ENCODE peak calls at places on chromosomes 5 and 9, in seven cellular contexts. One of them, this sample, is unnamed.

GRCh38 chr5:35835796-35836742 is 20.6 kb upstream of the IL7R start:
- DNase-seq in IMR-90: no peak
- DNase-seq in aorta: no peak
- DNase-seq in heart left ventricle: no peak
- DNase-seq in heart right ventricle: no peak
- DNase-seq in psoas muscle: no peak
- DNase-seq in spleen: no peak
- DNase-seq in this sample: no peak

GRCh38 chr9:35940474-35941467 is 17.2 kb downstream of the OR2S2 start:
- DNase-seq in heart right ventricle: no peak
- DNase-seq in heart left ventricle: no peak
- DNase-seq in spleen: no peak
- DNase-seq in aorta: no peak
- DNase-seq in psoas muscle: no peak
- DNase-seq in IMR-90: no peak
- DNase-seq in this sample: no peak

GRCh38 chr9:125700791-125701190 is 6.2 kb downstream of the MAPKAP1 start:
- DNase-seq in aorta: no peak
- DNase-seq in psoas muscle: no peak
- DNase-seq in heart left ventricle: no peak
- DNase-seq in heart right ventricle: no peak
- DNase-seq in spleen: no peak
- DNase-seq in IMR-90: peak; percentile 10
- DNase-seq in this sample: no peak

GRCh38 chr5:73861313-73861978 is 235.4 kb downstream of the ARHGEF28 start:
- DNase-seq in spleen: no peak
- DNase-seq in aorta: no peak
- DNase-seq in psoas muscle: no peak
- DNase-seq in heart left ventricle: no peak
- DNase-seq in IMR-90: no peak
- DNase-seq in heart right ventricle: no peak
- DNase-seq in this sample: no peak

GRCh38 chr5:112381521-112381920 is 37.6 kb downstream of the EPB41L4A start:
- DNase-seq in heart left ventricle: no peak
- DNase-seq in psoas muscle: no peak
- DNase-seq in aorta: no peak
- DNase-seq in spleen: no peak
- DNase-seq in IMR-90: no peak
- DNase-seq in heart right ventricle: no peak
- DNase-seq in this sample: no peak

GRCh38 chr9:31519424-31519823 is 865.0 kb upstream of the ACO1 start:
- DNase-seq in heart left ventricle: no peak
- DNase-seq in spleen: no peak
- DNase-seq in heart right ventricle: no peak
- DNase-seq in psoas muscle: no peak
- DNase-seq in aorta: no peak
- DNase-seq in IMR-90: no peak
- DNase-seq in this sample: no peak

GRCh38 chr9:82961504-82962125 is 101.3 kb downstream of the RASEF start:
- DNase-seq in spleen: peak; percentile 75
- DNase-seq in heart right ventricle: peak; percentile 24
- DNase-seq in aorta: peak; percentile 66
- DNase-seq in psoas muscle: peak; percentile 61
- DNase-seq in heart left ventricle: no peak
- DNase-seq in IMR-90: peak; percentile 70
- DNase-seq in this sample: peak; percentile 70

GRCh38 chr5:154456540-154456939 is 10.7 kb downstream of the SAP30L start:
- DNase-seq in heart right ventricle: no peak
- DNase-seq in spleen: no peak
- DNase-seq in heart left ventricle: no peak
- DNase-seq in psoas muscle: no peak
- DNase-seq in IMR-90: no peak
- DNase-seq in aorta: no peak
- DNase-seq in this sample: no peak

GRCh38 chr5:84487963-84488362 is 103.3 kb upstream of the EDIL3 start:
- DNase-seq in heart left ventricle: no peak
- DNase-seq in psoas muscle: no peak
- DNase-seq in IMR-90: peak; percentile 98
- DNase-seq in spleen: no peak
- DNase-seq in aorta: peak; percentile 44
- DNase-seq in heart right ventricle: no peak
- DNase-seq in this sample: no peak

GRCh38 chr5:80990971-80991370 is 30.8 kb downstream of the RASGRF2 start:
- DNase-seq in heart left ventricle: no peak
- DNase-seq in psoas muscle: no peak
- DNase-seq in heart right ventricle: no peak
- DNase-seq in spleen: no peak
- DNase-seq in IMR-90: no peak
- DNase-seq in aorta: no peak
- DNase-seq in this sample: peak; percentile 77

GRCh38 chr5:180127682-180128670 is 56.4 kb upstream of the RNF130 start:
- DNase-seq in aorta: no peak
- DNase-seq in spleen: peak; percentile 63
- DNase-seq in heart left ventricle: peak; percentile 52
- DNase-seq in heart right ventricle: no peak
- DNase-seq in IMR-90: no peak
- DNase-seq in psoas muscle: peak; percentile 46
- DNase-seq in this sample: peak; percentile 66

GRCh38 chr5:59790399-59791130 is 103.0 kb downstream of the PDE4D start:
- DNase-seq in heart left ventricle: no peak
- DNase-seq in psoas muscle: no peak
- DNase-seq in heart right ventricle: no peak
- DNase-seq in IMR-90: no peak
- DNase-seq in spleen: no peak
- DNase-seq in aorta: no peak
- DNase-seq in this sample: no peak

GRCh38 chr5:43145071-43145470 is 24.4 kb downstream of the ZNF131 start:
- DNase-seq in IMR-90: no peak
- DNase-seq in aorta: no peak
- DNase-seq in heart right ventricle: no peak
- DNase-seq in heart left ventricle: no peak
- DNase-seq in spleen: no peak
- DNase-seq in psoas muscle: no peak
- DNase-seq in this sample: no peak

GRCh38 chr9:37555786-37556185 is 20.4 kb downstream of the FBXO10 start:
- DNase-seq in aorta: no peak
- DNase-seq in heart left ventricle: no peak
- DNase-seq in psoas muscle: no peak
- DNase-seq in spleen: no peak
- DNase-seq in IMR-90: peak; percentile 68
- DNase-seq in heart right ventricle: no peak
- DNase-seq in this sample: no peak

GRCh38 chr5:852431-853401 is 1.9 kb upstream of the ZDHHC11 start:
- DNase-seq in heart right ventricle: peak; percentile 9
- DNase-seq in spleen: peak; percentile 41
- DNase-seq in heart left ventricle: peak; percentile 48
- DNase-seq in IMR-90: no peak
- DNase-seq in aorta: peak; percentile 37
- DNase-seq in psoas muscle: peak; percentile 37
- DNase-seq in this sample: peak; percentile 70

GRCh38 chr5:87300744-87301143 is 33.1 kb downstream of the RASA1 start:
- DNase-seq in heart left ventricle: no peak
- DNase-seq in aorta: peak; percentile 51
- DNase-seq in heart right ventricle: no peak
- DNase-seq in psoas muscle: no peak
- DNase-seq in spleen: no peak
- DNase-seq in IMR-90: peak; percentile 94
- DNase-seq in this sample: peak; percentile 78

GRCh38 chr5:140073296-140073695 is 30.2 kb upstream of the NRG2 start:
- DNase-seq in aorta: no peak
- DNase-seq in psoas muscle: no peak
- DNase-seq in heart left ventricle: no peak
- DNase-seq in IMR-90: peak; percentile 17
- DNase-seq in heart right ventricle: no peak
- DNase-seq in spleen: no peak
- DNase-seq in this sample: no peak

GRCh38 chr5:95392593-95393182 is 1.5 kb downstream of the FAM81B start:
- DNase-seq in IMR-90: no peak
- DNase-seq in heart right ventricle: no peak
- DNase-seq in aorta: no peak
- DNase-seq in heart left ventricle: no peak
- DNase-seq in spleen: no peak
- DNase-seq in psoas muscle: no peak
- DNase-seq in this sample: no peak

GRCh38 chr5:149181702-149182101 is 40.4 kb downstream of the ABLIM3 start:
- DNase-seq in heart left ventricle: no peak
- DNase-seq in IMR-90: peak; percentile 67
- DNase-seq in psoas muscle: no peak
- DNase-seq in spleen: no peak
- DNase-seq in aorta: no peak
- DNase-seq in heart right ventricle: no peak
- DNase-seq in this sample: no peak
- H3K27me3 ChIP-seq in heart left ventricle: no peaks in the 10 kb centered on the region
- H3K27me3 ChIP-seq in IMR-90: no peaks in the 10 kb centered on the region
- H3K27me3 ChIP-seq in psoas muscle: no peaks in the 10 kb centered on the region
- H3K27me3 ChIP-seq in spleen: no peaks in the 10 kb centered on the region
- H3K27me3 ChIP-seq in aorta: no peaks in the 10 kb centered on the region
- H3K27me3 ChIP-seq in heart right ventricle: no peaks in the 10 kb centered on the region
- H3K27me3 ChIP-seq in this sample: no peaks in the 10 kb centered on the region

DNA sequence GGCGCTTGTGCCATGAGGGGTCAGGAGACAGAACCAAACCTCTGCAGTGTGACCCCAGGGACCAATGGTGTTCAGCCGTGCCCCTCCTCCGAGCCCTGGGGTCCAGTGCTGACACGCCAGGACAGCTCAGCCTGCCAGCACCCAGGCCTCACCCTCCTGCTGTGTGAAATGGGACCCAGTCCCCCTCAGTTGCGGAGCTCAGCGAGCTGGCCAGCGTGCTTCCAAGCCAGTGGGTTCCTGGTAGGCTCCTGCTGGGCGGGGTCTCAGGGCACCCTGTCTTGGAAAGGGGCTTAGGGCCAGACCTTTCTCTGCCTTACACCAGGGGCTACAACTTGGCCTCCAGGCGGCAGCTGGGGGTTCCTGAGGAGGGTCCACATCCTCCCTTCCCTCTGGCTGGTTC is 4.4 kb downstream of the RNF44 start:
- DNase-seq in IMR-90: no peak
- DNase-seq in spleen: peak; percentile 85
- DNase-seq in heart left ventricle: no peak
- DNase-seq in heart right ventricle: no peak
- DNase-seq in psoas muscle: no peak
- DNase-seq in aorta: no peak
- DNase-seq in this sample: no peak
- H3K4me1 ChIP-seq in IMR-90: peaks cover 24% of the 10 kb centered on the region
- H3K4me1 ChIP-seq in spleen: peaks cover 86% of the 10 kb centered on the region
- H3K4me1 ChIP-seq in heart left ventricle: peaks cover 68% of the 10 kb centered on the region
- H3K4me1 ChIP-seq in heart right ventricle: peaks cover 55% of the 10 kb centered on the region
- H3K4me1 ChIP-seq in psoas muscle: peaks cover 27% of the 10 kb centered on the region
- H3K4me1 ChIP-seq in aorta: no peaks in the 10 kb centered on the region
- H3K4me1 ChIP-seq in this sample: peaks cover 22% of the 10 kb centered on the region

GRCh38 chr5:82205005-82205404 is 73.1 kb downstream of the RPS23 start:
- DNase-seq in heart right ventricle: no peak
- DNase-seq in psoas muscle: no peak
- DNase-seq in spleen: no peak
- DNase-seq in IMR-90: no peak
- DNase-seq in heart left ventricle: no peak
- DNase-seq in aorta: no peak
- DNase-seq in this sample: no peak
- H3K27ac ChIP-seq in heart right ventricle: no peak overlapping the region
- H3K27ac ChIP-seq in psoas muscle: no peak overlapping the region
- H3K27ac ChIP-seq in spleen: no peak overlapping the region
- H3K27ac ChIP-seq in IMR-90: no peak overlapping the region
- H3K27ac ChIP-seq in heart left ventricle: no peak overlapping the region
- H3K27ac ChIP-seq in aorta: no peak overlapping the region
- H3K27ac ChIP-seq in this sample: no peak overlapping the region

DNA sequence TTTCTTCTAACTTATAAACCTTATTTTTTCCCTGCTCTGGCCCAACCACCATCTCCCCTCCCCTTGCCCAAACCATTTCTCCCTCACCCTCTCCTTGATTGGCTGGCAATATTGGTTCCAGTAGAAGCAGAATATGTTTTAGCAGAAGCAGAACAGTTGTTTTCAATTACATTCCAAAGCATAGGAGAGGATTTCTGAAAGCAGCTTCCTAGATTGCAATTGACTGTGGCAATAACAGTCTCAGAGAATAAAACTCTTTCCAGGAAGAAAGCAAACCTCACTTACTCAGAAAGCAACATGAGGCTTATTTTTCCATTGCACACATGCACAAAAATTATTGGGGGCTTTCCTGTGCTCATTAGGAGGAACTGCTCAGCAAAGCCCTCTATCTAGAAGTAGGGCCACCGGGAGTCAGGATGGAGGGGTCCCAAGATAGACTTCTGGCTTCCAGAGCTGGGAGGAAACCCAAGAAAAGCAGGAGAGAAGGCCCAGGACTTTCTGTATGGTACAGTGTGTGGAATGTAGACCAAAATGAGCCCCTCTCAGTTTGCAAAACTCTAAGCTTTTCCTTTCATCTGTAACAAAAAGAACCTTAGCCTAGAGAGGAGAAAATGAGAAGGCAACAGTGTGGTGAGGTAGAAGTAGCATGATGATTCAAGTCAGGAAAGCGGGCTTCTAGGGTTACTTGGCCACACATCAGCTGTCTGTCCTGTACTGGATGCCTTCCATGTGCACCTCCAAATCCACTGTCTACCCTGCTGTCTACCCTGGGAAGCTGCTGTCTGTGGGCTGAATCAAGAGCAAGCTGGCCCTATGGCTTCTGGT is 191.6 kb downstream of the ESM1 start:
- DNase-seq in spleen: no peak
- DNase-seq in psoas muscle: no peak
- DNase-seq in heart right ventricle: no peak
- DNase-seq in heart left ventricle: no peak
- DNase-seq in IMR-90: peak; percentile 34
- DNase-seq in aorta: no peak
- DNase-seq in this sample: no peak
- H3K27me3 ChIP-seq in spleen: no peaks in the 10 kb centered on the region
- H3K27me3 ChIP-seq in psoas muscle: no peaks in the 10 kb centered on the region
- H3K27me3 ChIP-seq in heart right ventricle: no peaks in the 10 kb centered on the region
- H3K27me3 ChIP-seq in heart left ventricle: no peaks in the 10 kb centered on the region
- H3K27me3 ChIP-seq in IMR-90: no peaks in the 10 kb centered on the region
- H3K27me3 ChIP-seq in aorta: no peaks in the 10 kb centered on the region
- H3K27me3 ChIP-seq in this sample: no peaks in the 10 kb centered on the region

GRCh38 chr5:143314123-143314522 is 89.4 kb downstream of the NR3C1 start:
- DNase-seq in heart right ventricle: no peak
- DNase-seq in IMR-90: no peak
- DNase-seq in psoas muscle: no peak
- DNase-seq in heart left ventricle: no peak
- DNase-seq in spleen: no peak
- DNase-seq in aorta: no peak
- DNase-seq in this sample: no peak
- H3K4me1 ChIP-seq in heart right ventricle: peaks cover 38% of the 10 kb centered on the region
- H3K4me1 ChIP-seq in IMR-90: peaks cover 26% of the 10 kb centered on the region
- H3K4me1 ChIP-seq in psoas muscle: peaks cover 67% of the 10 kb centered on the region
- H3K4me1 ChIP-seq in heart left ventricle: peaks cover 73% of the 10 kb centered on the region
- H3K4me1 ChIP-seq in spleen: peaks cover 37% of the 10 kb centered on the region
- H3K4me1 ChIP-seq in aorta: peaks cover 7% of the 10 kb centered on the region
- H3K4me1 ChIP-seq in this sample: peaks cover 87% of the 10 kb centered on the region

GRCh38 chr9:113187935-113188595 is 33.0 kb downstream of the FKBP15 start:
- DNase-seq in spleen: peak; percentile 79
- DNase-seq in heart right ventricle: no peak
- DNase-seq in IMR-90: peak; percentile 94
- DNase-seq in heart left ventricle: peak; percentile 70
- DNase-seq in psoas muscle: no peak
- DNase-seq in aorta: peak; percentile 80
- DNase-seq in this sample: peak; percentile 66
- H3K27ac ChIP-seq in spleen: peak overlapping the region; percentile 22
- H3K27ac ChIP-seq in heart right ventricle: peak overlapping the region; percentile 31
- H3K27ac ChIP-seq in IMR-90: peak overlapping the region; percentile 52
- H3K27ac ChIP-seq in heart left ventricle: peak overlapping the region; percentile 50
- H3K27ac ChIP-seq in psoas muscle: peak overlapping the region; percentile 39
- H3K27ac ChIP-seq in aorta: no peak overlapping the region
- H3K27ac ChIP-seq in this sample: peak overlapping the region; percentile 81